ENCODE peak calls at places on chromosome 1, in six cellular contexts. R is hippocampal formation; O is stimulated activated CD4-positive, alpha-beta T cell treated with anti-CD3 and anti-CD28 coated beads, TNF-alpha, amount 100 ng/mL, for 24 hours; S is effector CD4-positive, alpha-beta T cell; P is activated T-cell treated with anti-CD3 and anti-CD28 coated beads for 1 hour; V is HAP-1. N is an unnamed sample.

GRCh38 chr1:147479864-147480564 is 61.3 kb upstream of the BCL9 start:
- DNase-seq in V (no peak), O (no peak), S (no peak), R (no peak), P (no peak), N (no peak)

GRCh38 chr1:89809556-89809955 is 11.3 kb upstream of the LRRC8D start:
- DNase-seq in R (no peak), P (no peak), V (no peak), S (no peak), O (no peak), N (no peak)

GRCh38 chr1:117658676-117659075 is 52.8 kb downstream of the TENT5C start:
- DNase-seq in R (no peak), P (peak; percentile 42), V (no peak), O (no peak), S (peak; percentile 76), N (no peak)

GRCh38 chr1:228238007-228238406 is 30.2 kb downstream of the OBSCN start:
- DNase-seq in O (no peak), S (no peak), P (no peak), R (no peak), V (no peak), N (no peak)

GRCh38 chr1:9438431-9439073 is 100.7 kb upstream of the SLC25A33 start:
- DNase-seq in O (no peak), S (no peak), P (no peak), R (peak; percentile 55), V (no peak), N (no peak)

GRCh38 chr1:107877749-107878148 is 87.2 kb downstream of the VAV3 start:
- DNase-seq in V (no peak), S (no peak), P (no peak), O (no peak), R (no peak), N (no peak)

GRCh38 chr1:241482761-241483250 is 36.7 kb downstream of the FH start:
- DNase-seq in V (no peak), S (no peak), O (no peak), R (no peak), P (no peak), N (no peak)

GRCh38 chr1:155125946-155126493 is 1.7 kb upstream of the EFNA1 start:
- DNase-seq in S (no peak), P (no peak), V (no peak), O (no peak), R (peak; percentile 79), N (no peak)

GRCh38 chr1:237205400-237206064 is 163.5 kb downstream of the RYR2 start:
- DNase-seq in R (no peak), O (no peak), P (no peak), S (no peak), V (no peak), N (no peak)

GRCh38 chr1:6123083-6123482 is 57.0 kb downstream of the CHD5 start:
- DNase-seq in R (no peak), O (no peak), V (no peak), S (no peak), P (no peak), N (no peak)

GRCh38 chr1:231236131-231236571 is 4.9 kb upstream of the GNPAT start:
- DNase-seq in O (no peak), S (no peak), R (no peak), P (no peak), V (no peak), N (no peak)

GRCh38 chr1:17561252-17561558 is 21.7 kb downstream of the ARHGEF10L start:
- DNase-seq in O (no peak), R (no peak), P (no peak), V (no peak), S (no peak), N (no peak)

N was measured in HFF-Myc.